ENCODE peak calls at places on chromosomes 12 and 14, in seven cellular contexts. T is HFF-Myc; F is stimulated activated CD4-positive, alpha-beta T cell treated with anti-CD3 and anti-CD28 coated beads, Interleukin-1b, Interleukin-23, amount 100 ng/mL, for 24 hours; O is activated CD8-positive, alpha-beta memory T cell treated with anti-CD3 and anti-CD28 coated beads for 48 hours; A is activated CD8-positive, alpha-beta T cell treated with anti-CD3 and anti-CD28 coated beads, Interleukin-2, amount 10 ng/mL, durations not matched to agents 7 days and 5 days; H is kidney epithelial cell; J is choroid plexus epithelial cell. R is an unnamed sample.

GRCh38 chr14:104387385-104388010 is 192.1 kb upstream of the C14orf180 start:
- DNase-seq in J (no peak), T (no peak), H (no peak), F (no peak), O (no peak), A (no peak), R (no peak)

GRCh38 chr12:126084480-126084879 is 1019.2 kb downstream of the AACS start:
- DNase-seq in O (no peak), H (no peak), T (no peak), A (no peak), J (peak), F (no peak), R (no peak)

GRCh38 chr12:109385339-109386078 is 37.8 kb downstream of the MYO1H start:
- DNase-seq in A (no peak), H (no peak), O (no peak), J (peak), T (peak), F (no peak), R (peak)

GRCh38 chr14:34035934-34036250 is 85.0 kb upstream of the EGLN3 start:
- DNase-seq in O (no peak), F (no peak), T (no peak), J (no peak), A (no peak), H (no peak), R (no peak)

GRCh38 chr12:100643246-100643645 is 69.8 kb downstream of the GAS2L3 start:
- DNase-seq in A (no peak), F (no peak), J (no peak), T (no peak), H (no peak), O (no peak), R (no peak)

GRCh38 chr14:23121401-23121800 is 2.3 kb upstream of the CEBPE start:
- DNase-seq in J (peak), A (peak), F (no peak), T (no peak), O (no peak), H (peak), R (no peak)

GRCh38 chr12:41174602-41175001 is 13.5 kb upstream of the PDZRN4 start:
- DNase-seq in J (no peak), A (no peak), O (no peak), F (no peak), T (no peak), H (no peak), R (no peak)

GRCh38 chr14:90382491-90383125 is 14.2 kb upstream of the CALM1 start:
- DNase-seq in O (no peak), J (peak), F (peak), A (peak), T (no peak), H (no peak), R (no peak)

GRCh38 chr14:99899578-99900178 is 106.5 kb downstream of the EML1 start:
- DNase-seq in A (no peak), J (peak), F (no peak), O (no peak), T (no peak), H (no peak), R (no peak)

GRCh38 chr14:23008836-23009235 is 1.1 kb downstream of the C14orf93 start:
- DNase-seq in H (no peak), O (no peak), T (peak), A (no peak), F (no peak), J (no peak), R (no peak)

GRCh38 chr14:52694761-52695480 is 437 bp downstream of the ERO1A start:
- DNase-seq in J (peak), A (peak), O (peak), T (no peak), H (peak), F (peak), R (no peak)

GRCh38 chr14:68703093-68703492 is 89.8 kb downstream of the ZFP36L1 start:
- DNase-seq in T (no peak), J (peak), H (peak), A (no peak), O (no peak), F (no peak), R (peak)

GRCh38 chr14:90810808-90811207 is 5.4 kb downstream of the TTC7B start:
- DNase-seq in A (no peak), O (no peak), F (no peak), T (no peak), J (no peak), H (no peak), R (no peak)

GRCh38 chr14:20460458-20461229 is 590 bp downstream of the PIP4P1 start:
- DNase-seq in F (no peak), H (no peak), T (no peak), J (no peak), A (peak), O (no peak), R (no peak)

GRCh38 chr14:73478684-73479083 is 12.0 kb upstream of the RIOX1 start:
- DNase-seq in F (no peak), T (no peak), O (no peak), J (no peak), H (no peak), A (no peak), R (no peak)

GRCh38 chr14:99564256-99564902 is 39.6 kb downstream of the CCDC85C start:
- DNase-seq in O (no peak), T (no peak), A (no peak), H (no peak), J (peak), F (no peak), R (no peak)

GRCh38 chr14:85250369-85250768 is 279.6 kb upstream of the FLRT2 start:
- DNase-seq in H (no peak), A (no peak), O (no peak), F (no peak), T (no peak), J (peak), R (no peak)

GRCh38 chr12:48183091-48183875 is at the start of gene CCDC184:
- DNase-seq in F (no peak), O (peak), H (no peak), A (peak), J (peak), T (peak), R (no peak)

GRCh38 chr12:95591731-95592130 is 40.5 kb upstream of the USP44 start:
- DNase-seq in H (no peak), O (no peak), F (no peak), J (peak), A (no peak), T (no peak), R (no peak)

GRCh38 chr12:49783917-49784676 is 42.7 kb downstream of the TMBIM6 start:
- DNase-seq in J (peak), F (no peak), O (no peak), A (no peak), T (peak), H (no peak), R (no peak)

GRCh38 chr12:60805340-60805739 is 1209.5 kb downstream of the SLC16A7 start:
- DNase-seq in F (no peak), O (no peak), A (no peak), H (no peak), J (no peak), T (no peak), R (no peak)

GRCh38 chr14:22982477-22983245 is at the start of gene AJUBA:
- DNase-seq in A (peak), H (no peak), J (peak), T (peak), O (peak), F (peak), R (no peak)

GRCh38 chr12:49369723-49370145 is 2.5 kb downstream of the SPATS2 start:
- DNase-seq in F (no peak), J (peak), A (peak), T (no peak), H (no peak), O (no peak), R (no peak)

GRCh38 chr12:71947645-71948105 is 9.0 kb downstream of the TPH2 start:
- DNase-seq in F (no peak), T (no peak), O (no peak), A (no peak), J (peak), H (peak), R (no peak)

GRCh38 chr14:79971330-79971729 is 240.0 kb downstream of the DIO2 start:
- DNase-seq in F (no peak), O (no peak), H (peak), T (peak), A (no peak), J (peak), R (no peak)

GRCh38 chr12:120994589-120995337 is 16.4 kb downstream of the HNF1A start:
- DNase-seq in A (no peak), F (no peak), T (no peak), J (no peak), H (no peak), O (no peak), R (no peak)

GRCh38 chr12:111673503-111673902 is 12.3 kb downstream of the BRAP start:
- DNase-seq in F (no peak), H (no peak), O (no peak), A (no peak), J (peak), T (no peak), R (no peak)

GRCh38 chr14:25756880-25757279 is 706.9 kb upstream of the STXBP6 start:
- DNase-seq in O (no peak), A (no peak), T (no peak), H (no peak), F (no peak), J (no peak), R (no peak)

GRCh38 chr12:128801879-128802391 is 21.8 kb downstream of the SLC15A4 start:
- DNase-seq in J (peak), A (no peak), O (no peak), T (no peak), H (no peak), F (no peak), R (no peak)

GRCh38 chr14:84482256-84483071 is 1047.5 kb upstream of the FLRT2 start:
- DNase-seq in T (peak), O (no peak), F (no peak), J (peak), H (peak), A (no peak), R (peak)

GRCh38 chr14:24176599-24176998 is 4.7 kb downstream of the REC8 start:
- DNase-seq in A (no peak), O (no peak), J (no peak), H (no peak), T (no peak), F (no peak), R (no peak)

GRCh38 chr14:54085137-54085810 is 128.6 kb upstream of the BMP4 start:
- DNase-seq in A (no peak), T (no peak), F (no peak), J (peak), H (no peak), O (no peak), R (no peak)

GRCh38 chr12:128863957-128864356 is 10.7 kb downstream of the GLT1D1 start:
- DNase-seq in O (no peak), J (no peak), T (no peak), F (no peak), H (no peak), A (no peak), R (no peak)

R was measured in keratinocyte.